ENCODE peak calls at places on chromosomes 13 and 19, in nine cellular contexts. V is GM23248; R is stomach; G is cardiac muscle cell; A is aorta; J is fibroblast of lung; Z is CD8-positive, alpha-beta T cell; T is AG04450; Q is mucosa of descending colon. P is an unnamed sample.

GRCh38 chr19:16673226-16673625 is 12.3 kb downstream of the TMEM38A start:
- DNase-seq in V (no peak), R (no peak), G (no peak), A (no peak), J (no peak), Z (no peak), T (no peak), Q (no peak), P (no peak)

GRCh38 chr13:112241288-112241687 is 134.9 kb upstream of the SPACA7 start:
- DNase-seq in V (no peak), R (no peak), G (no peak), A (no peak), J (no peak), Z (no peak), T (no peak), Q (no peak), P (no peak)

GRCh38 chr13:74978596-74978995 is 503.4 kb downstream of the TBC1D4 start:
- DNase-seq in V (no peak), R (no peak), G (no peak), A (no peak), J (no peak), Z (no peak), T (no peak), Q (no peak), P (no peak)

GRCh38 chr13:91216928-91217700 is 130.4 kb upstream of the MIR17HG start:
- DNase-seq in V (no peak), R (no peak), G (no peak), A (no peak), J (no peak), Z (no peak), T (no peak), Q (no peak), P (no peak)

GRCh38 chr19:35901055-35901644 is 810 bp upstream of the NFKBID start:
- DNase-seq in V (peak; percentile 88), R (no peak), G (peak; percentile 25), A (no peak), J (peak; percentile 65), Z (no peak), T (no peak), Q (peak; percentile 39), P (no peak)

GRCh38 chr13:23956106-23956505 is 58.8 kb upstream of the C1QTNF9B start:
- DNase-seq in V (peak; percentile 77), R (no peak), G (peak; percentile 28), A (no peak), J (peak; percentile 85), Z (no peak), T (no peak), Q (no peak), P (no peak)

GRCh38 chr19:30448386-30449130 is 76.4 kb downstream of the ZNF536 start:
- DNase-seq in V (peak; percentile 5), R (no peak), G (no peak), A (peak; percentile 5), J (no peak), Z (no peak), T (no peak), Q (no peak), P (no peak)

GRCh38 chr13:75850915-75851314 is 214.8 kb downstream of the LMO7 start:
- DNase-seq in V (peak; percentile 23), R (no peak), G (no peak), A (no peak), J (no peak), Z (no peak), T (no peak), Q (no peak), P (no peak)

GRCh38 chr13:59439776-59440428 is 723.8 kb downstream of the DIAPH3 start:
- DNase-seq in V (no peak), R (no peak), G (no peak), A (no peak), J (no peak), Z (no peak), T (no peak), Q (no peak), P (no peak)

GRCh38 chr19:5128251-5128931 is 159.5 kb downstream of the KDM4B start:
- DNase-seq in V (peak; percentile 83), R (peak; percentile 71), G (peak; percentile 92), A (peak; percentile 86), J (peak; percentile 83), Z (no peak), T (peak; percentile 16), Q (no peak), P (no peak)

DNA sequence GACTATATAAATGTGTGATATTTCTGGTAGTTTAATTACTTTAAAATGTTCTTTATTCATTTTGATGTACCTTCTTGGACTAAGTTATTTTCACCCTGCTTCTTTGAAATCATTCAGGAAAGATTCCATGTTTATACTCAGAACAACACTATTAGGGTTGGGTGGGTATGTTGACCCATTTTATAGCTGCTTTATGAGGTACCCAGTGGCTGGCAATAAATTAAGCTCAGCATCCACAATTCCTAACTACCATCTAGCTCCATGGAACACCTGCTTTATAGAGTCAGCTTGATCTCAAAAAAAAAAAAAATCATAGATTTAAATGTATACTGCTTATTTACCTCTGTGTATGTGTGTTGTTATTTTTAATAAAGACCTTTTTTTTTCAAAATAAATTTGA is 78.9 kb upstream of the ZNF91 start:
- DNase-seq in V (no peak), R (no peak), G (no peak), A (no peak), J (no peak), Z (no peak), T (no peak), Q (no peak), P (no peak)
- H3K9me3 ChIP-seq in V (no peaks in the 10 kb centered on the region), R (no peaks in the 10 kb centered on the region), G (peaks cover 3% of the 10 kb centered on the region), A (peaks cover 2% of the 10 kb centered on the region), J (no peaks in the 10 kb centered on the region), Z (no peaks in the 10 kb centered on the region), T (peaks cover 36% of the 10 kb centered on the region), Q (no peaks in the 10 kb centered on the region), P (peaks cover 3% of the 10 kb centered on the region)

GRCh38 chr19:52322429-52322828 is 13.6 kb upstream of the ZNF610 start:
- DNase-seq in V (no peak), R (no peak), G (no peak), A (no peak), J (no peak), Z (no peak), T (no peak), Q (no peak), P (no peak)
- H3K9me3 ChIP-seq in V (peaks cover 12% of the 10 kb centered on the region), R (peaks cover 91% of the 10 kb centered on the region), G (peaks cover 13% of the 10 kb centered on the region), A (peaks cover 21% of the 10 kb centered on the region), J (peaks cover 4% of the 10 kb centered on the region), Z (peaks cover 80% of the 10 kb centered on the region), T (peaks cover 38% of the 10 kb centered on the region), Q (peaks cover 100% of the 10 kb centered on the region), P (peaks cover 96% of the 10 kb centered on the region)

GRCh38 chr13:80921971-80922370 is 581.0 kb upstream of the SPRY2 start:
- DNase-seq in V (no peak), R (no peak), G (peak; percentile 27), A (no peak), J (no peak), Z (no peak), T (no peak), Q (no peak), P (no peak)
- H3K9me3 ChIP-seq in V (no peaks in the 10 kb centered on the region), R (no peaks in the 10 kb centered on the region), G (no peaks in the 10 kb centered on the region), A (no peaks in the 10 kb centered on the region), J (no peaks in the 10 kb centered on the region), Z (no peaks in the 10 kb centered on the region), T (no peaks in the 10 kb centered on the region), Q (no peaks in the 10 kb centered on the region), P (no peaks in the 10 kb centered on the region)

GRCh38 chr19:44371815-44372480 is 15.5 kb upstream of the ZNF112 start:
- DNase-seq in V (no peak), R (no peak), G (no peak), A (no peak), J (no peak), Z (no peak), T (no peak), Q (no peak), P (no peak)

GRCh38 chr19:44367024-44367423 is 10.5 kb upstream of the ZNF112 start:
- DNase-seq in V (no peak), R (no peak), G (peak; percentile 53), A (no peak), J (peak; percentile 10), Z (no peak), T (no peak), Q (no peak), P (no peak)
- H3K9me3 ChIP-seq in V (no peaks in the 10 kb centered on the region), R (no peaks in the 10 kb centered on the region), G (no peaks in the 10 kb centered on the region), A (peaks cover 4% of the 10 kb centered on the region), J (no peaks in the 10 kb centered on the region), Z (no peaks in the 10 kb centered on the region), T (peaks cover 3% of the 10 kb centered on the region), Q (no peaks in the 10 kb centered on the region), P (peaks cover 4% of the 10 kb centered on the region)

DNA sequence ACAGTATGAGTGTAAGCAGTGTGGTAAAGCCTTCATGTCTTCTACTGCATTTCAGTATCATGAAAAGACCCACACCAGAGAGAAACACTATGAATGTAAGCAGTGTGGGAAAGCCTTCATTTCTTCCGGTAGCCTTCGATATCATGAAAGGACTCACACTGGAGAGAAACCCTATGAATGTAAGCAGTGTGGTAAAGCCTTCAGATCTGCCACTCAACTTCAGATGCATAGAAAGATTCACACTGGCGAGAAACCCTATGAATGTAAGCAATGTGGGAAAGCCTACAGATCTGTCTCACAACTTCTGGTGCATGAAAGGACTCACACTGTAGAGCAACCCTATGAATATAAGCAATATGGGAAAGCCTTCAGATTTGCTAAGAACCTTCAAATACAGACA is 12.8 kb downstream of the ZNF844 start:
- DNase-seq in V (no peak), R (no peak), G (no peak), A (no peak), J (no peak), Z (no peak), T (no peak), Q (no peak), P (no peak)
- H3K9me3 ChIP-seq in V (peaks cover 22% of the 10 kb centered on the region), R (peaks cover 80% of the 10 kb centered on the region), G (peaks cover 14% of the 10 kb centered on the region), A (peaks cover 31% of the 10 kb centered on the region), J (peaks cover 17% of the 10 kb centered on the region), Z (peaks cover 54% of the 10 kb centered on the region), T (peaks cover 78% of the 10 kb centered on the region), Q (peaks cover 100% of the 10 kb centered on the region), P (peaks cover 100% of the 10 kb centered on the region)

GRCh38 chr19:6685482-6685881 is 15.5 kb upstream of the TNFSF14 start:
- DNase-seq in V (no peak), R (no peak), G (no peak), A (peak; percentile 21), J (no peak), Z (no peak), T (no peak), Q (no peak), P (no peak)
- H3K9me3 ChIP-seq in V (no peaks in the 10 kb centered on the region), R (no peaks in the 10 kb centered on the region), G (no peaks in the 10 kb centered on the region), A (peaks cover under 1% of the 10 kb centered on the region), J (no peaks in the 10 kb centered on the region), Z (no peaks in the 10 kb centered on the region), T (no peaks in the 10 kb centered on the region), Q (no peaks in the 10 kb centered on the region), P (no peaks in the 10 kb centered on the region)

GRCh38 chr19:44455100-44455499 is 6.8 kb upstream of the ZNF229 start:
- DNase-seq in V (no peak), R (no peak), G (no peak), A (no peak), J (no peak), Z (no peak), T (no peak), Q (no peak), P (no peak)
- H3K9me3 ChIP-seq in V (no peaks in the 10 kb centered on the region), R (peaks cover 8% of the 10 kb centered on the region), G (no peaks in the 10 kb centered on the region), A (peaks cover 19% of the 10 kb centered on the region), J (no peaks in the 10 kb centered on the region), Z (no peaks in the 10 kb centered on the region), T (peaks cover 35% of the 10 kb centered on the region), Q (peaks cover 49% of the 10 kb centered on the region), P (peaks cover 69% of the 10 kb centered on the region)

GRCh38 chr19:55902080-55902751 is 29.9 kb downstream of the NLRP13 start:
- DNase-seq in V (no peak), R (no peak), G (no peak), A (no peak), J (no peak), Z (no peak), T (no peak), Q (no peak), P (no peak)
- H3K9me3 ChIP-seq in V (no peaks in the 10 kb centered on the region), R (no peaks in the 10 kb centered on the region), G (no peaks in the 10 kb centered on the region), A (peaks cover 2% of the 10 kb centered on the region), J (no peaks in the 10 kb centered on the region), Z (no peaks in the 10 kb centered on the region), T (peaks cover 66% of the 10 kb centered on the region), Q (peaks cover 1% of the 10 kb centered on the region), P (no peaks in the 10 kb centered on the region)